ENCODE peak calls at places on chromosomes 2 and 18, in ten cellular contexts. One of them, this sample, is unnamed.

GRCh38 chr2:140353541-140353940 is 1573.4 kb upstream of the NXPH2 start:
- DNase-seq in IMR-90: no peak
- DNase-seq in HepG2: no peak
- DNase-seq in endothelial cell of umbilical vein: no peak
- DNase-seq in mammary epithelial cell: peak; percentile 45
- DNase-seq in keratinocyte: no peak
- DNase-seq in neural progenitor cell: no peak
- DNase-seq in MM.1S: no peak
- DNase-seq in K562: no peak
- DNase-seq in PC-3: peak; percentile 90
- DNase-seq in this sample: no peak

GRCh38 chr2:234829074-234829455 is 122.8 kb upstream of the SH3BP4 start:
- DNase-seq in IMR-90: no peak
- DNase-seq in HepG2: no peak
- DNase-seq in endothelial cell of umbilical vein: no peak
- DNase-seq in mammary epithelial cell: no peak
- DNase-seq in keratinocyte: no peak
- DNase-seq in neural progenitor cell: no peak
- DNase-seq in MM.1S: no peak
- DNase-seq in K562: no peak
- DNase-seq in PC-3: peak; percentile 34
- DNase-seq in this sample: no peak

GRCh38 chr2:121372756-121373353 is 87.9 kb upstream of the TFCP2L1 start:
- DNase-seq in IMR-90: no peak
- DNase-seq in HepG2: no peak
- DNase-seq in endothelial cell of umbilical vein: no peak
- DNase-seq in mammary epithelial cell: no peak
- DNase-seq in keratinocyte: no peak
- DNase-seq in neural progenitor cell: no peak
- DNase-seq in MM.1S: no peak
- DNase-seq in K562: no peak
- DNase-seq in PC-3: no peak
- DNase-seq in this sample: no peak

GRCh38 chr2:173589604-173590277 is 235.1 kb downstream of the CDCA7 start:
- DNase-seq in IMR-90: peak; percentile 39
- DNase-seq in HepG2: no peak
- DNase-seq in endothelial cell of umbilical vein: peak; percentile 2
- DNase-seq in mammary epithelial cell: peak; percentile 94
- DNase-seq in keratinocyte: peak; percentile 50
- DNase-seq in neural progenitor cell: no peak
- DNase-seq in MM.1S: no peak
- DNase-seq in K562: no peak
- DNase-seq in PC-3: peak; percentile 95
- DNase-seq in this sample: no peak

GRCh38 chr2:55875434-55876135 is 48.0 kb downstream of the EFEMP1 start:
- DNase-seq in IMR-90: peak; percentile 81
- DNase-seq in HepG2: peak; percentile 5
- DNase-seq in endothelial cell of umbilical vein: peak; percentile 21
- DNase-seq in mammary epithelial cell: no peak
- DNase-seq in keratinocyte: no peak
- DNase-seq in neural progenitor cell: no peak
- DNase-seq in MM.1S: peak; percentile 41
- DNase-seq in K562: no peak
- DNase-seq in PC-3: peak; percentile 32
- DNase-seq in this sample: no peak

GRCh38 chr2:8566788-8567468 is 114.9 kb upstream of the ID2 start:
- DNase-seq in IMR-90: no peak
- DNase-seq in HepG2: no peak
- DNase-seq in endothelial cell of umbilical vein: no peak
- DNase-seq in mammary epithelial cell: no peak
- DNase-seq in keratinocyte: no peak
- DNase-seq in neural progenitor cell: no peak
- DNase-seq in MM.1S: no peak
- DNase-seq in K562: no peak
- DNase-seq in PC-3: no peak
- DNase-seq in this sample: no peak

GRCh38 chr2:44578401-44579135 is 216.8 kb downstream of the CAMKMT start:
- DNase-seq in IMR-90: peak; percentile 56
- DNase-seq in HepG2: no peak
- DNase-seq in endothelial cell of umbilical vein: no peak
- DNase-seq in mammary epithelial cell: peak; percentile 87
- DNase-seq in keratinocyte: peak; percentile 68
- DNase-seq in neural progenitor cell: no peak
- DNase-seq in MM.1S: peak; percentile 11
- DNase-seq in K562: no peak
- DNase-seq in PC-3: peak; percentile 66
- DNase-seq in this sample: no peak

GRCh38 chr18:76721207-76721996 is 101.0 kb upstream of the ZNF236 start:
- DNase-seq in IMR-90: no peak
- DNase-seq in HepG2: no peak
- DNase-seq in endothelial cell of umbilical vein: no peak
- DNase-seq in mammary epithelial cell: no peak
- DNase-seq in keratinocyte: no peak
- DNase-seq in neural progenitor cell: no peak
- DNase-seq in MM.1S: no peak
- DNase-seq in K562: no peak
- DNase-seq in PC-3: no peak
- DNase-seq in this sample: no peak

GRCh38 chr2:127146820-127147502 is 40.0 kb upstream of the BIN1 start:
- DNase-seq in IMR-90: peak; percentile 44
- DNase-seq in HepG2: no peak
- DNase-seq in endothelial cell of umbilical vein: no peak
- DNase-seq in mammary epithelial cell: no peak
- DNase-seq in keratinocyte: no peak
- DNase-seq in neural progenitor cell: peak; percentile 58
- DNase-seq in MM.1S: no peak
- DNase-seq in K562: no peak
- DNase-seq in PC-3: no peak
- DNase-seq in this sample: no peak

GRCh38 chr2:231810905-231811304 is 24.7 kb downstream of the COPS7B start:
- DNase-seq in IMR-90: peak; percentile 89
- DNase-seq in HepG2: no peak
- DNase-seq in endothelial cell of umbilical vein: no peak
- DNase-seq in mammary epithelial cell: peak; percentile 55
- DNase-seq in keratinocyte: no peak
- DNase-seq in neural progenitor cell: no peak
- DNase-seq in MM.1S: no peak
- DNase-seq in K562: no peak
- DNase-seq in PC-3: peak; percentile 56
- DNase-seq in this sample: peak; percentile 15

GRCh38 chr2:134685967-134686366 is 32.8 kb downstream of the TMEM163 start:
- DNase-seq in IMR-90: no peak
- DNase-seq in HepG2: no peak
- DNase-seq in endothelial cell of umbilical vein: no peak
- DNase-seq in mammary epithelial cell: no peak
- DNase-seq in keratinocyte: no peak
- DNase-seq in neural progenitor cell: no peak
- DNase-seq in MM.1S: no peak
- DNase-seq in K562: no peak
- DNase-seq in PC-3: no peak
- DNase-seq in this sample: no peak

GRCh38 chr18:75735291-75735690 is 307.8 kb upstream of the SMIM21 start:
- DNase-seq in IMR-90: no peak
- DNase-seq in HepG2: no peak
- DNase-seq in endothelial cell of umbilical vein: no peak
- DNase-seq in mammary epithelial cell: no peak
- DNase-seq in keratinocyte: no peak
- DNase-seq in neural progenitor cell: no peak
- DNase-seq in MM.1S: no peak
- DNase-seq in K562: no peak
- DNase-seq in PC-3: no peak
- DNase-seq in this sample: no peak

GRCh38 chr2:30865892-30866681 is 58.8 kb upstream of the CAPN13 start:
- DNase-seq in IMR-90: no peak
- DNase-seq in HepG2: no peak
- DNase-seq in endothelial cell of umbilical vein: no peak
- DNase-seq in mammary epithelial cell: no peak
- DNase-seq in keratinocyte: no peak
- DNase-seq in neural progenitor cell: no peak
- DNase-seq in MM.1S: peak; percentile 27
- DNase-seq in K562: no peak
- DNase-seq in PC-3: no peak
- DNase-seq in this sample: no peak

GRCh38 chr2:72146357-72147302 is 1.0 kb downstream of the CYP26B1 start:
- DNase-seq in IMR-90: no peak
- DNase-seq in HepG2: no peak
- DNase-seq in endothelial cell of umbilical vein: peak; percentile 13
- DNase-seq in mammary epithelial cell: no peak
- DNase-seq in keratinocyte: no peak
- DNase-seq in neural progenitor cell: peak; percentile 48
- DNase-seq in MM.1S: no peak
- DNase-seq in K562: no peak
- DNase-seq in PC-3: no peak
- DNase-seq in this sample: peak; percentile 10

GRCh38 chr2:72144412-72144745 is 3.3 kb downstream of the CYP26B1 start:
- DNase-seq in IMR-90: no peak
- DNase-seq in HepG2: no peak
- DNase-seq in endothelial cell of umbilical vein: no peak
- DNase-seq in mammary epithelial cell: no peak
- DNase-seq in keratinocyte: no peak
- DNase-seq in neural progenitor cell: no peak
- DNase-seq in MM.1S: no peak
- DNase-seq in K562: no peak
- DNase-seq in PC-3: no peak
- DNase-seq in this sample: no peak

GRCh38 chr2:72143441-72144356 is 4.0 kb downstream of the CYP26B1 start:
- DNase-seq in IMR-90: no peak
- DNase-seq in HepG2: no peak
- DNase-seq in endothelial cell of umbilical vein: peak; percentile 11
- DNase-seq in mammary epithelial cell: no peak
- DNase-seq in keratinocyte: no peak
- DNase-seq in neural progenitor cell: peak; percentile 56
- DNase-seq in MM.1S: no peak
- DNase-seq in K562: no peak
- DNase-seq in PC-3: no peak
- DNase-seq in this sample: no peak

GRCh38 chr2:72145658-72146329 is 1.9 kb downstream of the CYP26B1 start:
- DNase-seq in IMR-90: no peak
- DNase-seq in HepG2: no peak
- DNase-seq in endothelial cell of umbilical vein: no peak
- DNase-seq in mammary epithelial cell: no peak
- DNase-seq in keratinocyte: no peak
- DNase-seq in neural progenitor cell: no peak
- DNase-seq in MM.1S: no peak
- DNase-seq in K562: no peak
- DNase-seq in PC-3: no peak
- DNase-seq in this sample: peak; percentile 6

GRCh38 chr2:72144746-72145657 is 2.7 kb downstream of the CYP26B1 start:
- DNase-seq in IMR-90: no peak
- DNase-seq in HepG2: peak; percentile 24
- DNase-seq in endothelial cell of umbilical vein: peak; percentile 14
- DNase-seq in mammary epithelial cell: peak; percentile 54
- DNase-seq in keratinocyte: no peak
- DNase-seq in neural progenitor cell: peak; percentile 84
- DNase-seq in MM.1S: peak; percentile 25
- DNase-seq in K562: no peak
- DNase-seq in PC-3: peak; percentile 59
- DNase-seq in this sample: peak; percentile 58
- H2AFZ ChIP-seq in IMR-90: peak overlapping the region; percentile 52
- H2AFZ ChIP-seq in HepG2: no peak overlapping the region
- H2AFZ ChIP-seq in endothelial cell of umbilical vein: no peak overlapping the region
- H2AFZ ChIP-seq in mammary epithelial cell: peak overlapping the region; percentile 90
- H2AFZ ChIP-seq in keratinocyte: peak overlapping the region; percentile 14
- H2AFZ ChIP-seq in neural progenitor cell: peak overlapping the region; percentile 74
- H2AFZ ChIP-seq in MM.1S: no peak overlapping the region
- H2AFZ ChIP-seq in K562: no peak overlapping the region
- H2AFZ ChIP-seq in PC-3: peak overlapping the region; percentile 91
- H2AFZ ChIP-seq in this sample: peak overlapping the region; percentile 60

GRCh38 chr2:69531186-69531585 is 94.0 kb upstream of the NFU1 start:
- DNase-seq in IMR-90: no peak
- DNase-seq in HepG2: no peak
- DNase-seq in endothelial cell of umbilical vein: no peak
- DNase-seq in mammary epithelial cell: no peak
- DNase-seq in keratinocyte: peak; percentile 68
- DNase-seq in neural progenitor cell: no peak
- DNase-seq in MM.1S: no peak
- DNase-seq in K562: no peak
- DNase-seq in PC-3: no peak
- DNase-seq in this sample: no peak
- H3K27ac ChIP-seq in IMR-90: no peak overlapping the region
- H3K27ac ChIP-seq in HepG2: no peak overlapping the region
- H3K27ac ChIP-seq in endothelial cell of umbilical vein: no peak overlapping the region
- H3K27ac ChIP-seq in mammary epithelial cell: peak overlapping the region; percentile 11
- H3K27ac ChIP-seq in keratinocyte: no peak overlapping the region
- H3K27ac ChIP-seq in neural progenitor cell: no peak overlapping the region
- H3K27ac ChIP-seq in MM.1S: no peak overlapping the region
- H3K27ac ChIP-seq in K562: no peak overlapping the region
- H3K27ac ChIP-seq in PC-3: no peak overlapping the region
- H3K27ac ChIP-seq in this sample: no peak overlapping the region

GRCh38 chr2:205970348-205970747 is 115.6 kb downstream of the INO80D start:
- DNase-seq in IMR-90: no peak
- DNase-seq in HepG2: no peak
- DNase-seq in endothelial cell of umbilical vein: no peak
- DNase-seq in mammary epithelial cell: no peak
- DNase-seq in keratinocyte: no peak
- DNase-seq in neural progenitor cell: no peak
- DNase-seq in MM.1S: no peak
- DNase-seq in K562: no peak
- DNase-seq in PC-3: no peak
- DNase-seq in this sample: no peak
- TF ChIP-seq CTCF in IMR-90: no peak
- TF ChIP-seq CTCF in HepG2: no peak
- TF ChIP-seq CTCF in endothelial cell of umbilical vein: no peak
- TF ChIP-seq CTCF in mammary epithelial cell: no peak
- TF ChIP-seq CTCF in keratinocyte: no peak
- TF ChIP-seq CTCF in neural progenitor cell: no peak
- TF ChIP-seq CTCF in MM.1S: no peak
- TF ChIP-seq CTCF in K562: no peak
- TF ChIP-seq CTCF in PC-3: no peak
- TF ChIP-seq CTCF in this sample: no peak

GRCh38 chr2:160583823-160584537 is 90.4 kb upstream of the RBMS1 start:
- DNase-seq in IMR-90: no peak
- DNase-seq in HepG2: no peak
- DNase-seq in endothelial cell of umbilical vein: no peak
- DNase-seq in mammary epithelial cell: no peak
- DNase-seq in keratinocyte: no peak
- DNase-seq in neural progenitor cell: no peak
- DNase-seq in MM.1S: no peak
- DNase-seq in K562: no peak
- DNase-seq in PC-3: no peak
- DNase-seq in this sample: no peak

GRCh38 chr2:160581448-160581847 is 87.8 kb upstream of the RBMS1 start:
- DNase-seq in IMR-90: no peak
- DNase-seq in HepG2: no peak
- DNase-seq in endothelial cell of umbilical vein: no peak
- DNase-seq in mammary epithelial cell: no peak
- DNase-seq in keratinocyte: no peak
- DNase-seq in neural progenitor cell: peak; percentile 49
- DNase-seq in MM.1S: no peak
- DNase-seq in K562: no peak
- DNase-seq in PC-3: no peak
- DNase-seq in this sample: no peak

GRCh38 chr2:160584972-160585494 is 91.4 kb upstream of the RBMS1 start:
- DNase-seq in IMR-90: peak; percentile 39
- DNase-seq in HepG2: no peak
- DNase-seq in endothelial cell of umbilical vein: no peak
- DNase-seq in mammary epithelial cell: no peak
- DNase-seq in keratinocyte: no peak
- DNase-seq in neural progenitor cell: no peak
- DNase-seq in MM.1S: no peak
- DNase-seq in K562: no peak
- DNase-seq in PC-3: no peak
- DNase-seq in this sample: no peak

GRCh38 chr2:160582481-160583161 is 89.0 kb upstream of the RBMS1 start:
- DNase-seq in IMR-90: peak; percentile 75
- DNase-seq in HepG2: no peak
- DNase-seq in endothelial cell of umbilical vein: no peak
- DNase-seq in mammary epithelial cell: no peak
- DNase-seq in keratinocyte: no peak
- DNase-seq in neural progenitor cell: peak; percentile 67
- DNase-seq in MM.1S: no peak
- DNase-seq in K562: no peak
- DNase-seq in PC-3: peak; percentile 42
- DNase-seq in this sample: peak; percentile 30

GRCh38 chr2:160583162-160583522 is 89.5 kb upstream of the RBMS1 start:
- DNase-seq in IMR-90: peak; percentile 41
- DNase-seq in HepG2: no peak
- DNase-seq in endothelial cell of umbilical vein: peak; percentile 77
- DNase-seq in mammary epithelial cell: no peak
- DNase-seq in keratinocyte: no peak
- DNase-seq in neural progenitor cell: peak; percentile 21
- DNase-seq in MM.1S: no peak
- DNase-seq in K562: no peak
- DNase-seq in PC-3: peak; percentile 47
- DNase-seq in this sample: no peak
- H2AFZ ChIP-seq in IMR-90: peak overlapping the region; percentile 46
- H2AFZ ChIP-seq in HepG2: no peak overlapping the region
- H2AFZ ChIP-seq in endothelial cell of umbilical vein: no peak overlapping the region
- H2AFZ ChIP-seq in mammary epithelial cell: peak overlapping the region; percentile 11
- H2AFZ ChIP-seq in keratinocyte: peak overlapping the region; percentile 23
- H2AFZ ChIP-seq in neural progenitor cell: peak overlapping the region; percentile 20
- H2AFZ ChIP-seq in MM.1S: no peak overlapping the region
- H2AFZ ChIP-seq in K562: no peak overlapping the region
- H2AFZ ChIP-seq in PC-3: peak overlapping the region; percentile 27
- H2AFZ ChIP-seq in this sample: peak overlapping the region; percentile 24

This sample was measured in hepatocyte.